ENCODE peak calls at places on chromosomes 1 and 21, in four cellular contexts. E is CD4-positive, alpha-beta memory T cell; D is C1 segment of cervical spinal cord; I is sciatic nerve. W is an unnamed sample.

GRCh38 chr21:27035791-27036190 is 68.9 kb upstream of the ADAMTS5 start:
- DNase-seq in I (no peak), D (no peak), E (no peak), W (no peak)

GRCh38 chr1:6271554-6271953 is 10.7 kb upstream of the GPR153 start:
- DNase-seq in E (no peak), D (no peak), I (no peak), W (no peak)

GRCh38 chr1:1914101-1914811 is 804 bp upstream of the CALML6 start:
- DNase-seq in E (no peak), I (peak), D (no peak), W (no peak)

GRCh38 chr1:199205740-199206139 is 566.9 kb downstream of the PTPRC start:
- DNase-seq in I (no peak), E (no peak), D (no peak), W (no peak)

GRCh38 chr1:207840380-207840779 is 70.5 kb downstream of the CD34 start:
- DNase-seq in I (no peak), E (no peak), D (no peak), W (no peak)

GRCh38 chr1:55064071-55064581 is 24.8 kb downstream of the PCSK9 start:
- DNase-seq in I (no peak), E (no peak), D (no peak), W (no peak)

GRCh38 chr21:42684109-42684916 is 30.9 kb downstream of the PDE9A start:
- DNase-seq in D (no peak), E (peak), I (no peak), W (no peak)

GRCh38 chr1:227192163-227192562 is 126.1 kb downstream of the CDC42BPA start:
- DNase-seq in D (no peak), I (no peak), E (no peak), W (no peak)

GRCh38 chr1:26409191-26409751 is 1.3 kb upstream of the LIN28A start:
- DNase-seq in D (no peak), I (no peak), E (peak), W (no peak)

GRCh38 chr1:65177457-65177856 is 29.5 kb downstream of the AK4 start:
- DNase-seq in D (no peak), I (no peak), E (no peak), W (no peak)

GRCh38 chr1:178451529-178451928 is 45.2 kb downstream of the CLEC20A start:
- DNase-seq in I (no peak), D (no peak), E (no peak), W (no peak)

GRCh38 chr1:33455537-33456301 is 16.7 kb upstream of the ZSCAN20 start:
- DNase-seq in D (peak), I (no peak), E (peak), W (no peak)

GRCh38 chr1:44453798-44454349 is 48.8 kb downstream of the RNF220 start:
- DNase-seq in I (no peak), D (no peak), E (no peak), W (no peak)

GRCh38 chr21:36148886-36149285 is 7.7 kb upstream of the DOP1B start:
- DNase-seq in E (no peak), D (no peak), I (no peak), W (no peak)

GRCh38 chr1:211921579-211922095 is 91.1 kb upstream of the LPGAT1 start:
- DNase-seq in D (no peak), I (no peak), E (no peak), W (no peak)

GRCh38 chr1:31939484-31940329 is 1.5 kb upstream of the PTP4A2 start:
- DNase-seq in I (no peak), E (peak), D (no peak), W (peak)

GRCh38 chr1:14138135-14138506 is 438.1 kb downstream of the PRDM2 start:
- DNase-seq in E (no peak), I (no peak), D (no peak), W (no peak)

GRCh38 chr1:151972533-151973270 is 21.0 kb downstream of the S100A10 start:
- DNase-seq in D (no peak), I (no peak), E (no peak), W (no peak)

GRCh38 chr1:180811886-180812285 is 100.8 kb upstream of the KIAA1614 start:
- DNase-seq in I (no peak), E (no peak), D (no peak), W (no peak)

GRCh38 chr1:31371560-31371959 is 1.3 kb downstream of the FABP3 start:
- DNase-seq in I (no peak), D (no peak), E (no peak), W (no peak)

GRCh38 chr1:1179983-1180861 is 6.5 kb downstream of the TTLL10 start:
- DNase-seq in I (no peak), E (no peak), D (no peak), W (no peak)

GRCh38 chr21:34736116-34736870 is 67.5 kb downstream of the CLIC6 start:
- DNase-seq in E (no peak), I (peak), D (no peak), W (no peak)

GRCh38 chr1:234719454-234720258 is 109.7 kb upstream of the IRF2BP2 start:
- DNase-seq in D (no peak), I (peak), E (no peak), W (no peak)

GRCh38 chr1:212540031-212540430 is 68.5 kb upstream of the ATF3 start:
- DNase-seq in I (no peak), D (peak), E (no peak), W (no peak)

GRCh38 chr1:87685366-87686136 is 356.9 kb downstream of the LMO4 start:
- DNase-seq in D (no peak), I (no peak), E (no peak), W (no peak)